ENCODE peak calls at places on chromosomes 3 and 15, in seven cellular contexts. L is neuronal stem cell, N is ovary, F is H1, G is upper lobe of right lung, Z is neural progenitor cell, K is HepG2. B is an unnamed sample.

GRCh38 chr15:78414608-78415250 is 23.3 kb upstream of the IREB2 start:
- DNase-seq in Z (no peak), K (no peak), N (no peak), G (no peak), F (no peak), L (no peak), B (no peak)

GRCh38 chr15:92936693-92937092 is 36.6 kb downstream of the CHD2 start:
- DNase-seq in N (no peak), K (no peak), G (no peak), Z (no peak), F (no peak), L (no peak), B (no peak)

GRCh38 chr3:118977671-118978392 is 56.8 kb downstream of the IGSF11 start:
- DNase-seq in L (no peak), F (no peak), G (no peak), Z (no peak), K (no peak), N (no peak), B (no peak)

GRCh38 chr3:10601131-10601856 is 95.9 kb upstream of the ATP2B2 start:
- DNase-seq in F (no peak), L (no peak), N (no peak), Z (no peak), G (no peak), K (no peak), B (no peak)

GRCh38 chr3:14301558-14301957 is 100.8 kb upstream of the SLC6A6 start:
- DNase-seq in K (peak; percentile 63), F (no peak), N (peak; percentile 55), L (no peak), G (peak; percentile 76), Z (no peak), B (no peak)

GRCh38 chr3:181629029-181629428 is 82.7 kb upstream of the SOX2 start:
- DNase-seq in L (no peak), G (no peak), F (no peak), K (no peak), N (no peak), Z (no peak), B (no peak)

GRCh38 chr15:38667875-38668274 is 103.3 kb upstream of the RASGRP1 start:
- DNase-seq in G (no peak), K (no peak), F (no peak), L (no peak), N (no peak), Z (no peak), B (no peak)

GRCh38 chr3:23915537-23916108 is 1.2 kb downstream of the NKIRAS1 start:
- DNase-seq in G (no peak), K (peak; percentile 45), F (no peak), Z (peak; percentile 21), L (no peak), N (no peak), B (no peak)

GRCh38 chr15:71596672-71597071 is 213.7 kb upstream of the NR2E3 start:
- DNase-seq in K (no peak), N (peak; percentile 22), Z (no peak), L (no peak), G (no peak), F (no peak), B (no peak)

DNA sequence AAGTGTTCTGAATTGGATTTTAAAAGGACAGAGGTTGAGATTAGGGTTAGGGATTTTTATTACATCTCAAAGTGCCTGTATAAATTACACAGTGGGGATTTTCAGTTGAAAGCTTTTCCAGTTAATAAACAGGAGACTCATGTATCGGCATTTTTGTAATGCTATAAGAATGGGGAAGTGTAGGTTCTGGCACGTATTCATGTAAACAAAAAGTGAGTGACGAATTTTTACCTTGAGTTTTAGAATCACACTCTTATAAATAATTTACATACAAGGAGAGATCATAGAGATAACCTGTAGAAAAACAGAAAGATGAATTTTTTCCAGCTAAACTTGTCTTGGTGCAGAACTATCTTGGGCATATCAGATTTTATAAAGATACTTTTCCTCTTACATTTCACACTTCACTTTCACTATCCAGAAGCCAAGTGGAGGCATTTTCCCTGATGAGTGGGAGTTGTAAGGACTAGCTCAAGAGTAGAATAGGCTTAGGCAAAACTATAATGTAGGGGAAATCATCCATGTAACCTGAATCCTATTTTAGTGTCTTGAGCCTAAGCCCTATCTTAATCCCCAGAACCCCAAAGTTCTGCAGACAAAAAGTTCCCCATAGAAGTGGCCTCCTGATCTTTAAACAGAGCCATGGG is 42.0 kb upstream of the CD47 start:
- DNase-seq in N (no peak), K (no peak), F (no peak), Z (peak; percentile 34), G (no peak), L (no peak), B (no peak)
- H3K4me1 ChIP-seq in N (peaks cover 4% of the 10 kb centered on the region), K (no peaks in the 10 kb centered on the region), F (no peaks in the 10 kb centered on the region), Z (peaks cover 18% of the 10 kb centered on the region), G (peaks cover 31% of the 10 kb centered on the region), L (peaks cover 4% of the 10 kb centered on the region), B (peaks cover 7% of the 10 kb centered on the region)

DNA sequence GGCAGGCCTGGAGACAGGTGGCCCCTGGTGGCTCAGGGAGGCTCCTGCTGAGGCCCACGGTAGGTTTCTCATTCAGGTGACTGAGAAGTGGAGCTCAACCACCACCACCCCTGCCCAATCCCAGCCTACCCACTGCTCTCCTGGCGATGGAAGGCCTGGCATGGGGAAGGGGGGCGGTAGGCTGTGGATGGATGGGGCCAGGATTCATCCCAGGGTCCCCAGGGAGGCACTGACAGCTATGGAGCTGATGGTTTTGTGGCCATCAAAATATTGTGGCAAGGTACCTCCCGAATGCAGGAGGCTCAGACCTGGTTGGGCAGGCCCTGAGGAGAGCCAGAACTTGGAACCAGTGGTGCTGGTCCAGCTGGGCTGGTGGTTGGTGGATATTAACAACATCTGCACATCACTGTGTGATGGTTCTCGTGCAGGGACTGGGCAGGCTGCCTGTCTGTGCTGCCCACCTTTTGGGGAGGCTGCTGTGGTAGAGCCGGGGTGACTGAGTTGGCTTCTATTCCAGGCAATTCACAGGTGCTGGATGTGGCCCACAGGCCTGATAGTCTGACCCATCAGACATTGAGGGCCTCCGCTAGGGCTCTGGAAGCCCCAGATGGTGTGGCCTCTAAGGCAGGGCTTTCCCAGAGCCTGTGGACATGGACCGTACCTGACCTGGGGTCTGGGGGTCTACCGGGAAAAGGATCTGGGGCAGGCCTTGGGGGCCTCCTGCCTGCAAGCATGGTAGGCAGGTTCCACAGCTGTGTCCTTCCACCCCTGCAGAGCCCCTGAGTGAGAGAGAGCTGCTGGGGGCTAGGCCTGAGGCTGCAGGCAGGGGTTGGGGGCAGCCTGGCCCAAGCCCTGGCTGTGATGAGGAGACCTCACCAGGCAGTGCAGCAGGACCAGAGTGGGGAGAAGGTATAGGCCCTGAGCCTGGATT is 3.4 kb downstream of the ZBTB47 start:
- DNase-seq in K (no peak), F (no peak), N (no peak), L (no peak), Z (no peak), G (no peak), B (no peak)
- H3K4me1 ChIP-seq in K (peaks cover 54% of the 10 kb centered on the region), F (peaks cover 23% of the 10 kb centered on the region), N (peaks cover 14% of the 10 kb centered on the region), L (peaks cover 21% of the 10 kb centered on the region), Z (peaks cover 12% of the 10 kb centered on the region), G (peaks cover 30% of the 10 kb centered on the region), B (peaks cover 33% of the 10 kb centered on the region)

GRCh38 chr3:52238761-52239701 is at the start of gene TWF2:
- DNase-seq in N (peak; percentile 84), G (peak; percentile 91), L (peak; percentile 82), F (no peak), K (peak; percentile 56), Z (peak; percentile 93), B (no peak)
- H3K4me1 ChIP-seq in N (peaks cover 16% of the 10 kb centered on the region), G (peaks cover 33% of the 10 kb centered on the region), L (peaks cover 17% of the 10 kb centered on the region), F (peaks cover 22% of the 10 kb centered on the region), K (peaks cover 53% of the 10 kb centered on the region), Z (peaks cover 8% of the 10 kb centered on the region), B (peaks cover 39% of the 10 kb centered on the region)

GRCh38 chr15:22960587-22960986 is 19.6 kb downstream of the CYFIP1 start:
- DNase-seq in G (no peak), Z (no peak), K (no peak), N (no peak), F (no peak), L (no peak), B (no peak)
- H3K4me1 ChIP-seq in G (peaks cover 72% of the 10 kb centered on the region), Z (no peaks in the 10 kb centered on the region), K (peaks cover 5% of the 10 kb centered on the region), N (peaks cover 14% of the 10 kb centered on the region), F (no peaks in the 10 kb centered on the region), L (peaks cover 16% of the 10 kb centered on the region), B (peaks cover 27% of the 10 kb centered on the region)

B was measured in esophagus squamous epithelium.